ENCODE peak calls at places on chromosomes 16 and 17, in seven cellular contexts. X is HCT116, Y is HEK293T, Q is HepG2, Z is K562, K is H1, C is GM12878. O is an unnamed sample.

GRCh38 chr17:60355663-60356594 is 36.0 kb downstream of the USP32 start:
- DNase-seq in X (no peak), K (no peak), Q (peak), Z (no peak), Y (no peak), C (no peak), O (no peak)

GRCh38 chr17:81094744-81095607 is 60.0 kb downstream of the BAIAP2 start:
- DNase-seq in K (peak), Z (peak), C (peak), Q (peak), X (peak), Y (peak), O (peak)

GRCh38 chr17:32998893-32999240 is 7.2 kb downstream of the SPACA3 start:
- DNase-seq in Y (no peak), Q (no peak), C (no peak), X (peak), K (no peak), Z (no peak), O (no peak)

GRCh38 chr17:27356091-27356705 is 62.3 kb downstream of the WSB1 start:
- DNase-seq in Y (no peak), C (no peak), Z (peak), K (no peak), X (no peak), Q (no peak), O (no peak)

GRCh38 chr16:30950516-30951073 is 1.7 kb downstream of the ORAI3 start:
- DNase-seq in C (no peak), Q (no peak), Z (no peak), K (no peak), Y (no peak), X (no peak), O (no peak)

GRCh38 chr17:42281571-42282096 is 5.4 kb upstream of the STAT5B start:
- DNase-seq in Y (peak), K (no peak), Z (no peak), C (no peak), Q (no peak), X (no peak), O (no peak)

GRCh38 chr17:80070375-80071115 is 30.8 kb upstream of the GAA start:
- DNase-seq in Z (no peak), Y (no peak), X (no peak), C (no peak), Q (no peak), K (no peak), O (no peak)

GRCh38 chr17:81481011-81481799 is 31.4 kb downstream of the ACTG1 start:
- DNase-seq in X (no peak), Y (no peak), Z (peak), K (peak), C (no peak), Q (no peak), O (peak)

GRCh38 chr16:53892155-53892554 is 188.2 kb downstream of the FTO start:
- DNase-seq in K (peak), C (no peak), Q (peak), X (peak), Z (peak), Y (peak), O (peak)

GRCh38 chr16:72921620-72922019 is 126.3 kb downstream of the ZFHX3 start:
- DNase-seq in Q (no peak), Z (no peak), C (no peak), Y (no peak), K (no peak), X (no peak), O (no peak)

GRCh38 chr16:72923757-72924156 is 124.2 kb downstream of the ZFHX3 start:
- DNase-seq in C (no peak), Y (no peak), Q (no peak), Z (no peak), K (no peak), X (no peak), O (no peak)

GRCh38 chr16:72922714-72923113 is 125.2 kb downstream of the ZFHX3 start:
- DNase-seq in K (no peak), Q (no peak), X (no peak), Y (no peak), C (no peak), Z (no peak), O (no peak)

GRCh38 chr16:72924487-72924886 is 123.4 kb downstream of the ZFHX3 start:
- DNase-seq in Y (no peak), K (no peak), Q (no peak), C (no peak), Z (no peak), X (no peak), O (no peak)

DNA sequence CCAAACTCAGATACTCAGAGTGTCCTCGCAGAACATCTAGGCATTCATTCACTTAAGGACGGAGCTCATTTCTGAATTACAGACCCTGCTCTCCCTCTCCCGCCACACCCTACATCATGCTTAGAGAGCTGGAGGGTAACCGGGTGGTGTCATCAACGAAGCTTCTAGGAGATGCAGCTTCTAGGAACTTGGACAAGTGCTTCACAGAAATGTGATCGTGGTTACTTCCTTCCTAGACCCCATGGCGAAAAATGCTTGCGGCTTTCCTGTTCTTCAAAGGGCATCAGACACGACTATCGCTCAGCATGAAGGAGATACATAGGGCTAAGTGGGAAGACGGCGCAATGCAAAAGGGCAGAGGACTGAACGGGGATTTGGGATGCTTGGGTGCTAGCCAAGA is 126.8 kb downstream of the ZFHX3 start:
- DNase-seq in Z (no peak), X (no peak), Y (no peak), Q (no peak), K (no peak), C (no peak), O (no peak)
- TF ChIP-seq SP1 in Z (no peak), X (no peak), Y (no peak), Q (no peak), K (no peak), C (no peak), O (no peak)

GRCh38 chr16:64841482-64841881 is 280.4 kb downstream of the CDH11 start:
- DNase-seq in Q (no peak), Y (no peak), X (no peak), K (no peak), C (no peak), Z (no peak), O (no peak)
- TF ChIP-seq SP1 in Q (no peak), Y (no peak), X (no peak), K (no peak), C (no peak), Z (no peak), O (no peak)

GRCh38 chr17:31829649-31830048 is 29.4 kb downstream of the COPRS start:
- DNase-seq in C (no peak), Z (no peak), K (no peak), Y (no peak), X (no peak), Q (no peak), O (no peak)
- TF ChIP-seq SP1 in C (no peak), Z (no peak), K (no peak), Y (no peak), X (no peak), Q (no peak), O (no peak)

DNA sequence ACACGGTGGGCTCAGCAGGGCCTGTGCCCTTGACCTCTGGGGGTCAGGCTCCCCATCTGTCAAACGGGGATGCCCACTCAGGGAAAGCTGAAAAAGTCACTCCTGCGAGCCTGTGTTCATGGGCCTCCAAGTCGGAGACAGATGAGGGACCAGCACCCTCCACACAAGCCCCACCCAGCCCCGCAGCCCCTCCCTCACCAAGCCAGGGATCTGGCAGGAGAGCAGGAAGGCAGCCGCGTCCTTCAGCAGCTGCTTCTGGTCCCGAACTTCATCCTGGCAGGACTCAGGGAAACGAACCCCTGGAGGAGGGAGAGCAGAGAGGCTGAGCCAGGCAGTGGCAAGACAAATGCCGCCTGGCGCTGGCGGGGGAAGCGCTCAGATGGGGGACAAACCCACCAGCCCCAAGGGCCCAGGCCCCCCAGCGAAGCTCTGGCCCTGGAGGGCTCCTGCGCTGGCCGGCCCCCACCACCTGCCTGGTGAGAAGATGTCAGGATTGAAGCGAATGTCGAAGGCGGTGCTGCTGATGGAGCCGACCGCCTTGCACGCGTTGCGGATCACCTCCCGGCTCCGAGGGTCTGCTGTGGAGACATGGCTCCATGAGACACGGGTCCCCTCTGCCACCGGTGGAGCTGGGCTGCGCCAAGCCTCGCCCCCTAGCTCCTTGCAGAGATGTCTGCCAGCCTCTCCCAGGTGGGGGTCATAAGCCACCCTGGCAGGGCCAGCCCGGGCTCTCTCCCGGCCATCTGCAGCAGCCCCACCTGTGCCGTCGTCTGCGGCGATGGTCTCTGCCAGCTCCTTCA is 15.4 kb downstream of the CLUH start:
- DNase-seq in Y (no peak), C (no peak), Z (no peak), Q (no peak), X (no peak), K (no peak), O (peak)
- TF ChIP-seq SP1 in Y (no peak), C (no peak), Z (no peak), Q (no peak), X (no peak), K (no peak), O (no peak)